ENCODE peak calls at places on chromosomes 16 and 17, in four cellular contexts. E is AG04450, M is epithelial cell of esophagus, F is bronchial epithelial cell. N is an unnamed sample.

GRCh38 chr16:21283521-21284289 is 5.6 kb upstream of the CRYM start:
- DNase-seq in E (no peak), M (peak; percentile 40), F (peak; percentile 8), N (peak; percentile 22)

GRCh38 chr16:59905628-59906027 is 1171.5 kb upstream of the GOT2 start:
- DNase-seq in E (no peak), M (peak; percentile 87), F (peak; percentile 44), N (peak; percentile 13)

GRCh38 chr17:56939869-56940484 is 20.9 kb downstream of the COIL start:
- DNase-seq in E (peak; percentile 20), M (peak; percentile 64), F (peak; percentile 45), N (peak; percentile 57)

GRCh38 chr17:35352284-35352683 is 21.1 kb downstream of the SLFN11 start:
- DNase-seq in E (no peak), M (no peak), F (no peak), N (no peak)

GRCh38 chr16:74740795-74741304 is 33.8 kb downstream of the FA2H start:
- DNase-seq in E (no peak), M (peak; percentile 86), F (peak; percentile 73), N (peak; percentile 20)

GRCh38 chr16:11546522-11547485 is 39.9 kb downstream of the LITAF start:
- DNase-seq in E (peak; percentile 59), M (peak; percentile 40), F (peak; percentile 55), N (peak; percentile 35)

GRCh38 chr17:9115446-9116265 is 94.3 kb downstream of the NTN1 start:
- DNase-seq in E (no peak), M (no peak), F (peak; percentile 32), N (peak; percentile 65)

GRCh38 chr17:49214665-49215360 is 4.3 kb downstream of the ABI3 start:
- DNase-seq in E (no peak), M (no peak), F (no peak), N (no peak)

GRCh38 chr16:57795431-57795878 is 6.8 kb downstream of the KIFC3 start:
- DNase-seq in E (no peak), M (peak; percentile 84), F (peak; percentile 75), N (peak; percentile 59)

GRCh38 chr16:52577130-52577706 is 30.3 kb upstream of the TOX3 start:
- DNase-seq in E (no peak), M (no peak), F (no peak), N (no peak)

GRCh38 chr16:82776466-82777146 is 149.8 kb downstream of the CDH13 start:
- DNase-seq in E (no peak), M (peak; percentile 29), F (no peak), N (no peak)

GRCh38 chr16:89484088-89484501 is 6.3 kb downstream of the ANKRD11 start:
- DNase-seq in E (no peak), M (no peak), F (no peak), N (no peak)

GRCh38 chr17:40033339-40033738 is 18.1 kb downstream of the CSF3 start:
- DNase-seq in E (no peak), M (no peak), F (no peak), N (no peak)

GRCh38 chr17:6496116-6496481 is 51.8 kb downstream of the PIMREG start:
- DNase-seq in E (no peak), M (no peak), F (no peak), N (no peak)

GRCh38 chr16:24833352-24833751 is 12.4 kb upstream of the SLC5A11 start:
- DNase-seq in E (no peak), M (no peak), F (no peak), N (no peak)

GRCh38 chr16:76670125-76670857 is 393.1 kb downstream of the CNTNAP4 start:
- DNase-seq in E (no peak), M (peak; percentile 19), F (peak; percentile 50), N (no peak)

GRCh38 chr16:81263470-81264200 is 25.1 kb downstream of the BCO1 start:
- DNase-seq in E (no peak), M (peak; percentile 46), F (peak; percentile 26), N (no peak)

GRCh38 chr16:88468289-88469129 is 15.4 kb downstream of the ZFPM1 start:
- DNase-seq in E (no peak), M (peak; percentile 27), F (peak; percentile 9), N (no peak)

GRCh38 chr16:50263060-50263909 is 3.1 kb upstream of the ADCY7 start:
- DNase-seq in E (no peak), M (no peak), F (no peak), N (no peak)

GRCh38 chr17:57068222-57068658 is 16.8 kb upstream of the AKAP1 start:
- DNase-seq in E (no peak), M (peak; percentile 88), F (peak; percentile 64), N (no peak)

GRCh38 chr16:26053889-26054288 is 362.1 kb downstream of the HS3ST4 start:
- DNase-seq in E (no peak), M (no peak), F (no peak), N (no peak)

GRCh38 chr16:10266809-10267208 is 84.6 kb upstream of the GRIN2A start:
- DNase-seq in E (no peak), M (no peak), F (no peak), N (no peak)

GRCh38 chr16:71460246-71460645 is 1.8 kb downstream of the ZNF23 start:
- DNase-seq in E (peak; percentile 52), M (peak; percentile 61), F (peak; percentile 52), N (peak; percentile 63)

GRCh38 chr16:22007509-22008214 is at the start of gene MOSMO:
- DNase-seq in E (no peak), M (peak; percentile 76), F (peak; percentile 64), N (peak; percentile 54)

GRCh38 chr17:21199311-21199710 is 14.7 kb downstream of the TMEM11 start:
- DNase-seq in E (no peak), M (peak; percentile 47), F (peak; percentile 19), N (peak; percentile 19)